ENCODE peak calls at places on chromosomes 16 and 17, in ten cellular contexts. C is CD8-positive, alpha-beta memory T cell; L is thoracic aorta; O is ascending aorta; E is psoas muscle; T is GM23248; W is GM23338; R is mucosa of descending colon; F is transverse colon; M is left ventricle myocardium inferior. P is an unnamed sample. For H3K4me1, the result is how much of the 10 kb centered on the place peaks cover.

GRCh38 chr17:63680700-63681099 is 19.2 kb downstream of the LIMD2 start:
- DNase-seq in C (no peak), L (no peak), O (no peak), E (no peak), T (no peak), W (no peak), R (no peak), F (no peak), M (no peak), P (no peak)

GRCh38 chr16:87064731-87065720 is 252.2 kb downstream of the C16orf95 start:
- DNase-seq in C (no peak), L (no peak), O (no peak), E (no peak), T (no peak), W (no peak), R (no peak), F (no peak), M (no peak), P (no peak)

GRCh38 chr17:75757086-75757681 is 7.8 kb downstream of the GALK1 start:
- DNase-seq in C (no peak), L (no peak), O (no peak), E (peak), T (no peak), W (no peak), R (no peak), F (no peak), M (no peak), P (no peak)

GRCh38 chr17:49002766-49003165 is 5.6 kb downstream of the IGF2BP1 start:
- DNase-seq in C (no peak), L (no peak), O (no peak), E (no peak), T (no peak), W (no peak), R (no peak), F (no peak), M (no peak), P (no peak)

GRCh38 chr17:29116652-29117439 is 63.4 kb downstream of the MYO18A start:
- DNase-seq in C (peak), L (no peak), O (no peak), E (peak), T (peak), W (peak), R (peak), F (peak), M (peak), P (peak)

GRCh38 chr16:78175287-78175686 is 75.8 kb downstream of the WWOX start:
- DNase-seq in C (no peak), L (no peak), O (no peak), E (no peak), T (peak), W (no peak), R (no peak), F (no peak), M (no peak), P (no peak)

GRCh38 chr17:53472586-53472985 is 350.1 kb upstream of the KIF2B start:
- DNase-seq in C (no peak), L (no peak), O (no peak), E (no peak), T (no peak), W (no peak), R (no peak), F (no peak), M (no peak), P (no peak)

GRCh38 chr16:75103994-75104393 is 12.6 kb downstream of the LDHD start:
- DNase-seq in C (no peak), L (no peak), O (no peak), E (no peak), T (no peak), W (no peak), R (no peak), F (no peak), M (no peak), P (no peak)

GRCh38 chr17:60594747-60595146 is 5.2 kb upstream of the PPM1D start:
- DNase-seq in C (no peak), L (no peak), O (no peak), E (no peak), T (no peak), W (no peak), R (no peak), F (no peak), M (no peak), P (no peak)

GRCh38 chr16:6684076-6684673 is 648.5 kb upstream of the RBFOX1 start:
- DNase-seq in C (no peak), L (no peak), O (no peak), E (no peak), T (peak), W (peak), R (peak), F (peak), M (no peak), P (no peak)

GRCh38 chr16:53131363-53132071 is 76.7 kb downstream of the CHD9 start:
- DNase-seq in C (peak), L (peak), O (peak), E (peak), T (peak), W (peak), R (peak), F (peak), M (peak), P (peak)

GRCh38 chr16:81239722-81240121 is 1.2 kb downstream of the BCO1 start:
- DNase-seq in C (no peak), L (no peak), O (no peak), E (no peak), T (no peak), W (no peak), R (no peak), F (no peak), M (no peak), P (no peak)

GRCh38 chr16:75433732-75434413 is 570 bp upstream of the CFDP1 start:
- DNase-seq in C (peak), L (peak), O (peak), E (no peak), T (peak), W (peak), R (peak), F (peak), M (no peak), P (no peak)

GRCh38 chr17:2598166-2598565 is 4.7 kb downstream of the PAFAH1B1 start:
- DNase-seq in C (no peak), L (no peak), O (no peak), E (no peak), T (peak), W (no peak), R (no peak), F (no peak), M (no peak), P (no peak)

GRCh38 chr17:38550661-38551060 is 55.1 kb downstream of the SRCIN1 start:
- DNase-seq in C (no peak), L (peak), O (no peak), E (no peak), T (peak), W (no peak), R (no peak), F (no peak), M (peak), P (no peak)

GRCh38 chr16:67541391-67542263 is 13.0 kb downstream of the RIPOR1 start:
- DNase-seq in C (no peak), L (no peak), O (no peak), E (peak), T (peak), W (no peak), R (no peak), F (peak), M (peak), P (no peak)

GRCh38 chr17:3647769-3648540 is 11.4 kb downstream of the CTNS start:
- DNase-seq in C (no peak), L (no peak), O (no peak), E (peak), T (peak), W (peak), R (peak), F (peak), M (peak), P (peak)

GRCh38 chr16:13099822-13100221 is 198.4 kb downstream of the SHISA9 start:
- DNase-seq in C (no peak), L (no peak), O (no peak), E (no peak), T (no peak), W (peak), R (no peak), F (no peak), M (no peak), P (no peak)

GRCh38 chr17:74715144-74715543 is 2.4 kb upstream of the CD300LF start:
- DNase-seq in C (no peak), L (no peak), O (no peak), E (no peak), T (no peak), W (no peak), R (no peak), F (no peak), M (no peak), P (no peak)

GRCh38 chr16:89828870-89829629 is 775 bp downstream of the SPIRE2 start:
- DNase-seq in C (no peak), L (no peak), O (no peak), E (no peak), T (no peak), W (peak), R (no peak), F (no peak), M (no peak), P (no peak)

GRCh38 chr17:29622337-29623282 is at the start of gene CORO6:
- DNase-seq in C (peak), L (no peak), O (no peak), E (peak), T (peak), W (peak), R (peak), F (peak), M (peak), P (peak)

GRCh38 chr17:79679631-79680340 is 51.0 kb upstream of the ENPP7 start:
- DNase-seq in C (no peak), L (no peak), O (no peak), E (no peak), T (no peak), W (no peak), R (no peak), F (no peak), M (peak), P (no peak)

GRCh38 chr17:70420876-70421445 is 251.6 kb downstream of the KCNJ2 start:
- DNase-seq in C (no peak), L (no peak), O (no peak), E (no peak), T (no peak), W (no peak), R (no peak), F (no peak), M (no peak), P (no peak)

GRCh38 chr16:79037429-79038373 is 562.8 kb downstream of the MAF start:
- DNase-seq in C (no peak), L (no peak), O (no peak), E (no peak), T (no peak), W (no peak), R (peak), F (no peak), M (no peak), P (no peak)

GRCh38 chr16:89383095-89384003 is 107.0 kb downstream of the ANKRD11 start:
- DNase-seq in C (no peak), L (no peak), O (no peak), E (peak), T (no peak), W (peak), R (peak), F (peak), M (peak), P (no peak)

GRCh38 chr16:77290451-77291110 is 91.4 kb downstream of the SYCE1L start:
- DNase-seq in C (no peak), L (no peak), O (no peak), E (no peak), T (peak), W (peak), R (no peak), F (no peak), M (no peak), P (no peak)

GRCh38 chr17:10125761-10126553 is 72.4 kb downstream of the GAS7 start:
- DNase-seq in C (no peak), L (no peak), O (no peak), E (no peak), T (peak), W (no peak), R (no peak), F (no peak), M (no peak), P (no peak)

GRCh38 chr16:85563031-85563430 is 50.1 kb upstream of the GSE1 start:
- DNase-seq in C (no peak), L (no peak), O (no peak), E (no peak), T (no peak), W (no peak), R (no peak), F (no peak), M (no peak), P (no peak)

GRCh38 chr17:7704601-7705268 is at the start of gene EFNB3:
- DNase-seq in C (no peak), L (no peak), O (no peak), E (no peak), T (peak), W (peak), R (no peak), F (no peak), M (no peak), P (no peak)

GRCh38 chr16:61836804-61837398 is 199.3 kb downstream of the CDH8 start:
- DNase-seq in C (no peak), L (no peak), O (no peak), E (no peak), T (no peak), W (peak), R (no peak), F (no peak), M (no peak), P (no peak)

GRCh38 chr17:64278614-64279013 is 15.6 kb upstream of the TEX2 start:
- DNase-seq in C (no peak), L (no peak), O (no peak), E (no peak), T (peak), W (no peak), R (peak), F (peak), M (no peak), P (no peak)

GRCh38 chr17:70137451-70138230 is 31.7 kb upstream of the KCNJ2 start:
- DNase-seq in C (no peak), L (peak), O (no peak), E (peak), T (peak), W (peak), R (peak), F (peak), M (no peak), P (no peak)

DNA sequence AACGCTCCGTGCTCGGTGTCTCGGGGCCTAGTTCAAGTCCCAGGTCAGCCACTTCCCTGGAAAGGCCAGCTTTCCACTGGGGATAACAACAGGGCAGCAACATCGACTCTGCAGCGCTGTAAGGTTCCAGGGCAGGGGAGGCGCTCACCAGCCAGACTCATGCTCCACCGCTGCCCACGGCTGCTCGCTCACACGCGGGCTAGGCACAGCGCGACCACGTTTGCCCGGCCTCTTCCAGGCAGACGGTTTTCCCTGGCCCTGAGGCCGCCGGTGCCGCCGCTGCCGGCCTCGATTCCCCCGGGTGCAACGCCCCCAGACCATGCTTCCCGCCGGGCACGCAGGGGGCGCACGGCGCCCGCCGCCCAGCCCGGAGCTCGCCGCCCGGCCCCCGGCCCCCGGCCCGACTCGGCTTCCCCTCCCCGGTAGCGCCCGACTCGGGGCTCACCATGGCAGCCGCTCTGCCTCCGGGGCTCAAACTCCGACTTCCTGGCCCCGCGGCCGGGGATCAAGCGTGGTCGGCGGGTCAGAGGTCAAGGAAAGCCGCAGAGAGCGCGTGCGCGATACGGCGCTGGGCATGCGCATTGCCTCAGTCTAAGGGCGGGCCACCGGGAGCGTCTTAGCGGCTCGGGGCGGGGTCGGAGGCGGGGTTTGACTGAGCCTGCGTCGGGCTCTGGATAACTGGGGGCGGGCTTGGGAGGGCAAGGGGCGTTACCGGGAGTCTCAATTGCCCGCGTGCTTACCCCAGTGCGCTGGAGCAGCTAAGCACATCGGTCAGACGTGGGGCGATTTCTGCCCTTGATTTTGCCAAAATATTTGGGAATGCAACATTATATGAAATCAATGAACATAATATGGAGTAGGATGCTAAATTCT is at the start of gene PAM16:
- DNase-seq in C (peak), L (peak), O (peak), E (peak), T (peak), W (peak), R (peak), F (peak), M (peak), P (peak)
- H3K4me1 ChIP-seq in C (under half), L (under half), O (under half), E (under half), T (under half), W (under half), R (under half), F (under half), M (under half), P (under half)

DNA sequence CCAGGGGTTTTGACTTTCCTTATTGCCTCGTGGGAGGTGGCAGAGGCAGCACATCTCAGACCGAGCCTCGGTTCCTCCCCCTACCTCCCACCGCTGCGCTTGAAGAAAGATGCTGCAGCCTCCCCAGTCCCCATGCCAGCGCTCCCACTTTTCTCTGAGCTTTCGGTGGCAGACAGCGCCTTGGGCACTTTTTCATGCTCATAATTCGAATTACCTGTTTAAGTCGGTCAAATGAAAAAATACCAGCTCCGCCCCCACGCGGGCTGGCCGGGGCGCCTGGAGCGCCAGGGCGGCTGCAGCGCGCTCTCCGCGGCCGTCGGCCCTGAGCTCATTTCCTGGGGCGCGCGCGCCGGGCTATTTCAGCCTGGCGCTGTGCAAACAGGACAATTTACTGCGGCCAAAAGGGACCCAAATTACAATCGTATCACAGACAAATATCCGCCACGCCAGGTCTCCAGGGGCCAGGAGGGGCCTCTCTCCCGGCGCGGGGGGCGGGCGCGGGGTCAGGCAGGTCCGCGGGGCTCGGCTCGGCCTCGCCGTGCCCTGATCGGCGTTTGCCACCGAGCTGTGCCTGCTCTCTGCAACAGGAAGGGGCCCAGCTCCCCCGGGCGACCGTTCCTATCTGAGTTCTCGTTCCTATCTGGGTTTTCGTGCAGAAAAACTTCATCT is 45.0 kb downstream of the SOST start:
- DNase-seq in C (no peak), L (no peak), O (no peak), E (no peak), T (peak), W (peak), R (peak), F (no peak), M (peak), P (no peak)
- H3K4me1 ChIP-seq in C (under half), L (under half), O (under half), E (under half), T (under half), W (under half), R (under half), F (under half), M (under half), P (under half)

GRCh38 chr16:68785715-68786114 is 48.6 kb downstream of the CDH1 start:
- DNase-seq in C (no peak), L (no peak), O (no peak), E (no peak), T (no peak), W (no peak), R (no peak), F (no peak), M (no peak), P (no peak)
- H3K4me1 ChIP-seq in C (under half), L (under half), O (under half), E (under half), T (under half), W (under half), R (under half), F (under half), M (under half), P (under half)

GRCh38 chr17:58832514-58832913 is 76.9 kb downstream of the PPM1E start:
- DNase-seq in C (no peak), L (no peak), O (no peak), E (no peak), T (no peak), W (no peak), R (no peak), F (no peak), M (no peak), P (no peak)

GRCh38 chr17:58831780-58832179 is 76.1 kb downstream of the PPM1E start:
- DNase-seq in C (no peak), L (no peak), O (no peak), E (no peak), T (no peak), W (no peak), R (no peak), F (no peak), M (no peak), P (no peak)

GRCh38 chr17:58829172-58829637 is 73.6 kb downstream of the PPM1E start:
- DNase-seq in C (no peak), L (no peak), O (no peak), E (no peak), T (no peak), W (no peak), R (peak), F (peak), M (no peak), P (no peak)
- H3K4me1 ChIP-seq in C (under half), L (under half), O (under half), E (under half), T (under half), W (under half), R (under half), F (under half), M (under half), P (under half)

DNA sequence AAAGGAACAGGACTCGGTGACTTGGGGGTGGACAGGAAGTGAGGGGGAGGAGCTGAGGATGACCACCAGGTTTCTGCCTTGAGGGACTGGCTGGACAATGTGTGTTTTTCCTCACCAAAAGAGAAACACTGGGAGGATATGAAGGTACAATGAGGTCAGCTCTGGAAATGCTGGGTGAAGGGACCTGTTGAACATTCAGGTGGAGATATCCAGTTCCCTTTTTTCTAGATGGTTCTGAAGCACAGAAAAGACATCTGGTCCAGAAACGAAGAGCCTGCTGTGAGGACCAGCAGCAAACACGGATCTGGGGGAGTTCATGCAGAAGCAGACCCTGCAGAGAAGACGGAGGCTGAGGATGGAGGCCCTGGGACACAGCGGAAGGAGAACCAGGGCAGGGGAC is 17.5 kb downstream of the ARHGAP17 start:
- DNase-seq in C (no peak), L (no peak), O (no peak), E (no peak), T (no peak), W (no peak), R (no peak), F (no peak), M (no peak), P (no peak)
- H3K4me1 ChIP-seq in C (under half), L (under half), O (half or more), E (half or more), T (under half), W (under half), R (half or more), F (under half), M (half or more), P (under half)